ENCODE peak calls at places on chromosomes 3 and 15, in six cellular contexts. V, L, O, T, H and Q are unnamed samples.

GRCh38 chr3:31384117-31384516 is 148.6 kb upstream of the STT3B start:
- DNase-seq in V (no peak), L (peak; percentile 17), O (no peak), T (no peak), H (no peak), Q (no peak)

GRCh38 chr15:57866149-57866736 is 159.7 kb downstream of the POLR2M start:
- DNase-seq in V (peak; percentile 15), L (peak; percentile 72), O (peak; percentile 87), T (peak; percentile 76), H (peak; percentile 31), Q (peak; percentile 71)

GRCh38 chr3:43477600-43477999 is 144.2 kb downstream of the ANO10 start:
- DNase-seq in V (no peak), L (no peak), O (no peak), T (peak; percentile 13), H (no peak), Q (peak; percentile 38)

GRCh38 chr15:68614621-68615035 is 35.8 kb downstream of the CORO2B start:
- DNase-seq in V (no peak), L (no peak), O (peak; percentile 88), T (no peak), H (no peak), Q (no peak)

GRCh38 chr15:60531811-60532210 is 52.9 kb upstream of the ICE2 start:
- DNase-seq in V (no peak), L (no peak), O (no peak), T (no peak), H (no peak), Q (no peak)

GRCh38 chr15:87734571-87735373 is 521.8 kb downstream of the NTRK3 start:
- DNase-seq in V (no peak), L (no peak), O (no peak), T (no peak), H (no peak), Q (no peak)

GRCh38 chr15:68650901-68651709 is 72.3 kb downstream of the CORO2B start:
- DNase-seq in V (no peak), L (no peak), O (peak; percentile 94), T (peak; percentile 72), H (peak; percentile 41), Q (peak; percentile 43)

GRCh38 chr3:122947621-122948202 is 79.9 kb downstream of the SEMA5B start:
- DNase-seq in V (peak; percentile 17), L (no peak), O (no peak), T (no peak), H (no peak), Q (no peak)

GRCh38 chr15:66940368-66940767 is 125.0 kb upstream of the SMAD3 start:
- DNase-seq in V (peak; percentile 62), L (peak; percentile 58), O (no peak), T (no peak), H (no peak), Q (no peak)

GRCh38 chr3:58556001-58556400 is 19.0 kb upstream of the ACOX2 start:
- DNase-seq in V (no peak), L (no peak), O (no peak), T (no peak), H (no peak), Q (no peak)

GRCh38 chr15:95684693-95685115 is 645.8 kb upstream of the NR2F2 start:
- DNase-seq in V (peak; percentile 93), L (peak; percentile 90), O (no peak), T (no peak), H (no peak), Q (no peak)

GRCh38 chr15:32794973-32795372 is 77.2 kb downstream of the GREM1 start:
- DNase-seq in V (peak; percentile 29), L (peak; percentile 42), O (no peak), T (no peak), H (no peak), Q (no peak)

GRCh38 chr3:115330406-115330805 is 183.3 kb upstream of the ZBTB20 start:
- DNase-seq in V (peak; percentile 51), L (peak; percentile 35), O (no peak), T (no peak), H (no peak), Q (no peak)

GRCh38 chr3:111746772-111747171 is 112.3 kb upstream of the PHLDB2 start:
- DNase-seq in V (no peak), L (no peak), O (no peak), T (no peak), H (no peak), Q (no peak)

GRCh38 chr3:162525791-162526190 is 1029.2 kb downstream of the OTOL1 start:
- DNase-seq in V (no peak), L (no peak), O (no peak), T (no peak), H (no peak), Q (no peak)

GRCh38 chr15:65791335-65792129 is 561 bp downstream of the DENND4A start:
- DNase-seq in V (no peak), L (peak; percentile 63), O (peak; percentile 79), T (peak; percentile 67), H (peak; percentile 86), Q (no peak)

GRCh38 chr3:161163297-161163696 is 57.8 kb upstream of the NMD3 start:
- DNase-seq in V (peak; percentile 89), L (peak; percentile 87), O (peak; percentile 32), T (no peak), H (no peak), Q (peak; percentile 7)

GRCh38 chr15:31225356-31225955 is 101.2 kb upstream of the KLF13 start:
- DNase-seq in V (no peak), L (no peak), O (no peak), T (no peak), H (no peak), Q (no peak)

DNA sequence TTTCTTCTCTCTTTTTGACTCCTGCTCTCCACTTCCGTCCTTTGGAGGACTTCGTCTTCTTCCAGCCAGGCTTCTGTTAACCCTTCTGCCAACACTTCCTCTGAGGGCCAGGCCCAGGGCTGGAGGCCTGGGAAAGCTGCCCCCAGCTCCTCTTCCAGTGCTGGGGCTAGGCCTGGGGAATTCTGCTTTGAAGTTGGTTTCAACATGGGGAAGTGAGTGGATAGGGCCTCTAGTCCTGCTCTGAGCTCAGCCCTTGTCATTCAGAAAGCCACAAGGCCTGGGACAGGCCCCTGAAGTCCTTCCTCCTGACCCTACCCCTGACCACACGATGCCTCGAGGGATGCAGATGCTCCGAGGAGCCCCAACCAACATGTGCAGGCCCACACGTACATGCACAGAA is 53.9 kb upstream of the HERC1 start:
- DNase-seq in V (no peak), L (no peak), O (no peak), T (no peak), H (no peak), Q (no peak)
- H3K27ac ChIP-seq in V (no peak overlapping the region), L (no peak overlapping the region), O (no peak overlapping the region), T (no peak overlapping the region), H (no peak overlapping the region), Q (no peak overlapping the region)

GRCh38 chr3:156341324-156341723 is 213.6 kb downstream of the SSR3 start:
- DNase-seq in V (no peak), L (no peak), O (no peak), T (no peak), H (no peak), Q (no peak)
- H3K27me3 ChIP-seq in V (peaks cover 3% of the 10 kb centered on the region), L (no peaks in the 10 kb centered on the region), O (no peaks in the 10 kb centered on the region), T (no peaks in the 10 kb centered on the region), H (no peaks in the 10 kb centered on the region), Q (no peaks in the 10 kb centered on the region)

GRCh38 chr3:186917660-186918312 is 12.5 kb upstream of the ST6GAL1 start:
- DNase-seq in V (no peak), L (no peak), O (no peak), T (no peak), H (no peak), Q (no peak)
- H3K4me3 ChIP-seq in V (no peak overlapping the region), L (no peak overlapping the region), O (no peak overlapping the region), T (no peak overlapping the region), H (no peak overlapping the region), Q (no peak overlapping the region)

GRCh38 chr15:74041311-74041756 is 41.0 kb downstream of the GOLGA6A start:
- DNase-seq in V (no peak), L (peak; percentile 50), O (no peak), T (no peak), H (no peak), Q (no peak)
- H3K27ac ChIP-seq in V (peak overlapping the region; percentile 83), L (peak overlapping the region; percentile 89), O (no peak overlapping the region), T (peak overlapping the region; percentile 76), H (no peak overlapping the region), Q (no peak overlapping the region)